ENCODE peak calls at places on chromosome 7, in five cellular contexts. S, W, T, C and V are unnamed samples.

GRCh38 chr7:111855842-111856227 is 293.5 kb upstream of the IMMP2L start:
- DNase-seq in S (no peak), W (peak; percentile 50), T (no peak), C (no peak), V (peak; percentile 15)

GRCh38 chr7:151205749-151206148 is 4.5 kb downstream of the H2BK1 start:
- DNase-seq in S (no peak), W (no peak), T (no peak), C (no peak), V (no peak)

GRCh38 chr7:20894806-20895205 is 108.1 kb upstream of the SP8 start:
- DNase-seq in S (no peak), W (no peak), T (no peak), C (no peak), V (no peak)

GRCh38 chr7:82805527-82805960 is 357.1 kb downstream of the PCLO start:
- DNase-seq in S (peak; percentile 67), W (peak; percentile 89), T (no peak), C (peak; percentile 60), V (no peak)

GRCh38 chr7:151143261-151144015 is 24.1 kb downstream of the GBX1 start:
- DNase-seq in S (no peak), W (peak; percentile 37), T (no peak), C (no peak), V (peak; percentile 22)

GRCh38 chr7:44489955-44490350 is 505 bp downstream of the NUDCD3 start:
- DNase-seq in S (peak; percentile 39), W (peak; percentile 12), T (peak; percentile 6), C (no peak), V (no peak)

GRCh38 chr7:17769918-17770317 is 170.4 kb downstream of the SNX13 start:
- DNase-seq in S (peak; percentile 83), W (peak; percentile 81), T (peak; percentile 21), C (no peak), V (peak; percentile 68)

GRCh38 chr7:156903232-156903909 is 10.4 kb upstream of the LMBR1 start:
- DNase-seq in S (no peak), W (peak; percentile 53), T (no peak), C (no peak), V (no peak)

GRCh38 chr7:39507866-39508551 is 58.2 kb upstream of the YAE1 start:
- DNase-seq in S (no peak), W (no peak), T (no peak), C (no peak), V (no peak)

GRCh38 chr7:108001759-108002725 is 919 bp downstream of the LAMB1 start:
- DNase-seq in S (peak; percentile 42), W (no peak), T (no peak), C (no peak), V (peak; percentile 58)